ENCODE peak calls at places on chromosomes 13 and 19, in four cellular contexts. S is kidney glomerular epithelial cell, I is pancreas, L is H54. Q is an unnamed sample.

GRCh38 chr19:2207991-2208860 is 27.9 kb downstream of the PLEKHJ1 start:
- DNase-seq in S (no peak), L (no peak), I (no peak), Q (no peak)

GRCh38 chr19:15463865-15464371 is 426 bp downstream of the RASAL3 start:
- DNase-seq in L (no peak), S (no peak), I (no peak), Q (no peak)

GRCh38 chr19:4066682-4067395 is at the start of gene ZBTB7A:
- DNase-seq in S (peak), L (peak), I (peak), Q (no peak)

GRCh38 chr13:90552702-90553101 is 794.8 kb upstream of the MIR17HG start:
- DNase-seq in S (no peak), I (no peak), L (no peak), Q (no peak)

GRCh38 chr19:49333426-49334288 is 1.5 kb upstream of the CD37 start:
- DNase-seq in I (no peak), S (no peak), L (no peak), Q (no peak)

GRCh38 chr13:106329941-106330340 is 205.5 kb downstream of the EFNB2 start:
- DNase-seq in S (no peak), L (no peak), I (no peak), Q (no peak)

GRCh38 chr19:22526661-22527272 is 104.6 kb upstream of the ZNF98 start:
- DNase-seq in I (peak), L (no peak), S (no peak), Q (no peak)

GRCh38 chr13:99758465-99759162 is 213.0 kb downstream of the ZIC5 start:
- DNase-seq in L (no peak), I (no peak), S (no peak), Q (no peak)

GRCh38 chr19:18434411-18435184 is 3.3 kb downstream of the ISYNA1 start:
- DNase-seq in S (no peak), I (no peak), L (no peak), Q (no peak)

GRCh38 chr13:38767506-38768265 is 80.8 kb downstream of the FREM2 start:
- DNase-seq in S (peak), L (no peak), I (no peak), Q (no peak)

GRCh38 chr13:79227418-79227817 is 178.6 kb downstream of the RBM26 start:
- DNase-seq in S (no peak), L (no peak), I (no peak), Q (no peak)

GRCh38 chr19:44642375-44642774 is 1.3 kb upstream of the PVR start:
- DNase-seq in L (no peak), I (no peak), S (no peak), Q (no peak)

GRCh38 chr19:46716672-46717033 is 261 bp downstream of the PRKD2 start:
- DNase-seq in L (no peak), S (no peak), I (no peak), Q (no peak)

GRCh38 chr19:50835785-50836542 is 2.6 kb upstream of the KLK15 start:
- DNase-seq in S (peak), I (peak), L (peak), Q (peak)

GRCh38 chr19:10126213-10126639 is 6.5 kb upstream of the EIF3G start:
- DNase-seq in I (no peak), S (no peak), L (no peak), Q (no peak)

GRCh38 chr13:114044486-114044885 is 70.6 kb upstream of the C13orf46 start:
- DNase-seq in I (no peak), S (no peak), L (no peak), Q (no peak)

GRCh38 chr13:25037057-25037813 is 58.7 kb upstream of the PABPC3 start:
- DNase-seq in L (peak), I (peak), S (peak), Q (no peak)

GRCh38 chr19:51226068-51226467 is 1.2 kb downstream of the CD33 start:
- DNase-seq in I (no peak), S (no peak), L (no peak), Q (no peak)

GRCh38 chr19:43534811-43535761 is 2.1 kb downstream of the ZNF575 start:
- DNase-seq in I (peak), S (no peak), L (no peak), Q (no peak)

GRCh38 chr13:31440132-31440531 is 240.4 kb downstream of the B3GLCT start:
- DNase-seq in I (no peak), S (no peak), L (no peak), Q (no peak)

GRCh38 chr19:18785179-18786124 is 5.7 kb downstream of the COMP start:
- DNase-seq in L (peak), S (no peak), I (peak), Q (peak)

GRCh38 chr13:41995946-41996345 is 35.0 kb upstream of the VWA8 start:
- DNase-seq in L (no peak), I (no peak), S (peak), Q (no peak)

GRCh38 chr19:40523322-40524047 is 53.2 kb upstream of the SHKBP1 start:
- DNase-seq in I (peak), S (peak), L (peak), Q (no peak)

GRCh38 chr19:13097331-13098258 is 5.1 kb downstream of the LYL1 start:
- DNase-seq in L (no peak), I (no peak), S (no peak), Q (no peak)

GRCh38 chr19:40147693-40148347 is 43.4 kb upstream of the MAP3K10 start:
- DNase-seq in S (peak), I (no peak), L (peak), Q (no peak)

GRCh38 chr13:40664100-40665060 is 2.1 kb downstream of the FOXO1 start:
- DNase-seq in I (peak), L (no peak), S (peak), Q (no peak)

GRCh38 chr13:45381196-45381595 is 37.0 kb downstream of the SLC25A30 start:
- DNase-seq in S (no peak), L (no peak), I (no peak), Q (no peak)

GRCh38 chr13:77565635-77566034 is 30.1 kb downstream of the SCEL start:
- DNase-seq in S (peak), L (no peak), I (no peak), Q (peak)

GRCh38 chr13:43567608-43568007 is 219.2 kb downstream of the ENOX1 start:
- DNase-seq in I (no peak), S (no peak), L (no peak), Q (no peak)